ENCODE peak calls at places on chromosomes 11 and 22, in nine cellular contexts. One of them, this sample, is unnamed.

GRCh38 chr11:132349806-132350733 is 979.7 kb downstream of the NTM start:
- DNase-seq in choroid plexus epithelial cell: peak; percentile 7
- DNase-seq in OCI-LY7: no peak
- DNase-seq in cardiac fibroblast: no peak
- DNase-seq in lung: no peak
- DNase-seq in psoas muscle: no peak
- DNase-seq in esophagus squamous epithelium: no peak
- DNase-seq in GM12864: no peak
- DNase-seq in A549: no peak
- DNase-seq in this sample: no peak

GRCh38 chr22:48268771-48269552 is 1506.5 kb downstream of the TBC1D22A start:
- DNase-seq in choroid plexus epithelial cell: no peak
- DNase-seq in OCI-LY7: no peak
- DNase-seq in cardiac fibroblast: no peak
- DNase-seq in lung: peak; percentile 57
- DNase-seq in psoas muscle: no peak
- DNase-seq in esophagus squamous epithelium: no peak
- DNase-seq in GM12864: no peak
- DNase-seq in A549: peak; percentile 39
- DNase-seq in this sample: no peak

GRCh38 chr11:102614485-102614884 is 10.6 kb downstream of the MMP20 start:
- DNase-seq in choroid plexus epithelial cell: no peak
- DNase-seq in OCI-LY7: peak; percentile 23
- DNase-seq in cardiac fibroblast: no peak
- DNase-seq in lung: no peak
- DNase-seq in psoas muscle: no peak
- DNase-seq in esophagus squamous epithelium: no peak
- DNase-seq in GM12864: no peak
- DNase-seq in A549: peak; percentile 52
- DNase-seq in this sample: peak; percentile 14

GRCh38 chr22:42931421-42932196 is 74.5 kb upstream of the ARFGAP3 start:
- DNase-seq in choroid plexus epithelial cell: peak; percentile 68
- DNase-seq in OCI-LY7: peak; percentile 65
- DNase-seq in cardiac fibroblast: peak; percentile 69
- DNase-seq in lung: no peak
- DNase-seq in psoas muscle: no peak
- DNase-seq in esophagus squamous epithelium: no peak
- DNase-seq in GM12864: no peak
- DNase-seq in A549: no peak
- DNase-seq in this sample: no peak

GRCh38 chr11:75946531-75947530 is 131.8 kb downstream of the UVRAG start:
- DNase-seq in choroid plexus epithelial cell: peak; percentile 96
- DNase-seq in OCI-LY7: no peak
- DNase-seq in cardiac fibroblast: peak; percentile 78
- DNase-seq in lung: no peak
- DNase-seq in psoas muscle: no peak
- DNase-seq in esophagus squamous epithelium: no peak
- DNase-seq in GM12864: no peak
- DNase-seq in A549: no peak
- DNase-seq in this sample: no peak

GRCh38 chr22:43993072-43993760 is 30.9 kb upstream of the PARVB start:
- DNase-seq in choroid plexus epithelial cell: peak; percentile 78
- DNase-seq in OCI-LY7: peak; percentile 69
- DNase-seq in cardiac fibroblast: peak; percentile 77
- DNase-seq in lung: peak; percentile 48
- DNase-seq in psoas muscle: peak; percentile 76
- DNase-seq in esophagus squamous epithelium: no peak
- DNase-seq in GM12864: peak; percentile 19
- DNase-seq in A549: peak; percentile 45
- DNase-seq in this sample: peak; percentile 55

GRCh38 chr22:30591191-30591587 is 521 bp downstream of the PES1 start:
- DNase-seq in choroid plexus epithelial cell: peak; percentile 53
- DNase-seq in OCI-LY7: no peak
- DNase-seq in cardiac fibroblast: peak; percentile 46
- DNase-seq in lung: no peak
- DNase-seq in psoas muscle: no peak
- DNase-seq in esophagus squamous epithelium: no peak
- DNase-seq in GM12864: no peak
- DNase-seq in A549: no peak
- DNase-seq in this sample: peak; percentile 19

GRCh38 chr11:720642-721346 is 14.8 kb downstream of the EPS8L2 start:
- DNase-seq in choroid plexus epithelial cell: no peak
- DNase-seq in OCI-LY7: peak; percentile 46
- DNase-seq in cardiac fibroblast: no peak
- DNase-seq in lung: no peak
- DNase-seq in psoas muscle: no peak
- DNase-seq in esophagus squamous epithelium: no peak
- DNase-seq in GM12864: no peak
- DNase-seq in A549: no peak
- DNase-seq in this sample: no peak

GRCh38 chr11:120632579-120632978 is 121.0 kb downstream of the GRIK4 start:
- DNase-seq in choroid plexus epithelial cell: no peak
- DNase-seq in OCI-LY7: peak; percentile 40
- DNase-seq in cardiac fibroblast: no peak
- DNase-seq in lung: no peak
- DNase-seq in psoas muscle: no peak
- DNase-seq in esophagus squamous epithelium: no peak
- DNase-seq in GM12864: no peak
- DNase-seq in A549: peak; percentile 7
- DNase-seq in this sample: no peak
- TF ChIP-seq CTCF in choroid plexus epithelial cell: peak; percentile 43
- TF ChIP-seq CTCF in OCI-LY7: peak; percentile 62
- TF ChIP-seq CTCF in cardiac fibroblast: no peak
- TF ChIP-seq CTCF in lung: no peak
- TF ChIP-seq CTCF in psoas muscle: no peak
- TF ChIP-seq CTCF in esophagus squamous epithelium: no peak
- TF ChIP-seq CTCF in GM12864: peak; percentile 76
- TF ChIP-seq CTCF in A549: no peak
- TF ChIP-seq CTCF in this sample: no peak

GRCh38 chr11:119625206-119625988 is 103.6 kb downstream of the NECTIN1 start:
- DNase-seq in choroid plexus epithelial cell: peak; percentile 16
- DNase-seq in OCI-LY7: no peak
- DNase-seq in cardiac fibroblast: peak; percentile 42
- DNase-seq in lung: no peak
- DNase-seq in psoas muscle: peak; percentile 51
- DNase-seq in esophagus squamous epithelium: no peak
- DNase-seq in GM12864: no peak
- DNase-seq in A549: no peak
- DNase-seq in this sample: no peak

GRCh38 chr11:119623682-119624081 is 105.3 kb downstream of the NECTIN1 start:
- DNase-seq in choroid plexus epithelial cell: no peak
- DNase-seq in OCI-LY7: no peak
- DNase-seq in cardiac fibroblast: no peak
- DNase-seq in lung: no peak
- DNase-seq in psoas muscle: peak; percentile 26
- DNase-seq in esophagus squamous epithelium: no peak
- DNase-seq in GM12864: no peak
- DNase-seq in A549: no peak
- DNase-seq in this sample: no peak

GRCh38 chr11:119619665-119620064 is 109.3 kb downstream of the NECTIN1 start:
- DNase-seq in choroid plexus epithelial cell: no peak
- DNase-seq in OCI-LY7: peak; percentile 77
- DNase-seq in cardiac fibroblast: no peak
- DNase-seq in lung: no peak
- DNase-seq in psoas muscle: no peak
- DNase-seq in esophagus squamous epithelium: no peak
- DNase-seq in GM12864: no peak
- DNase-seq in A549: no peak
- DNase-seq in this sample: no peak

GRCh38 chr11:119624102-119624615 is 104.8 kb downstream of the NECTIN1 start:
- DNase-seq in choroid plexus epithelial cell: no peak
- DNase-seq in OCI-LY7: peak; percentile 29
- DNase-seq in cardiac fibroblast: no peak
- DNase-seq in lung: no peak
- DNase-seq in psoas muscle: peak; percentile 48
- DNase-seq in esophagus squamous epithelium: no peak
- DNase-seq in GM12864: no peak
- DNase-seq in A549: no peak
- DNase-seq in this sample: no peak

GRCh38 chr11:119622454-119623143 is 106.4 kb downstream of the NECTIN1 start:
- DNase-seq in choroid plexus epithelial cell: no peak
- DNase-seq in OCI-LY7: no peak
- DNase-seq in cardiac fibroblast: no peak
- DNase-seq in lung: no peak
- DNase-seq in psoas muscle: peak; percentile 7
- DNase-seq in esophagus squamous epithelium: no peak
- DNase-seq in GM12864: no peak
- DNase-seq in A549: no peak
- DNase-seq in this sample: no peak
- TF ChIP-seq CTCF in choroid plexus epithelial cell: no peak
- TF ChIP-seq CTCF in OCI-LY7: no peak
- TF ChIP-seq CTCF in cardiac fibroblast: no peak
- TF ChIP-seq CTCF in lung: no peak
- TF ChIP-seq CTCF in psoas muscle: no peak
- TF ChIP-seq CTCF in esophagus squamous epithelium: no peak
- TF ChIP-seq CTCF in GM12864: no peak
- TF ChIP-seq CTCF in A549: no peak
- TF ChIP-seq CTCF in this sample: no peak

GRCh38 chr11:65116370-65117205 is 913 bp downstream of the ZNHIT2 start:
- DNase-seq in choroid plexus epithelial cell: peak; percentile 65
- DNase-seq in OCI-LY7: peak; percentile 55
- DNase-seq in cardiac fibroblast: peak; percentile 54
- DNase-seq in lung: no peak
- DNase-seq in psoas muscle: no peak
- DNase-seq in esophagus squamous epithelium: no peak
- DNase-seq in GM12864: no peak
- DNase-seq in A549: peak; percentile 28
- DNase-seq in this sample: peak; percentile 50

GRCh38 chr11:65119670-65119995 is 2.1 kb upstream of the ZNHIT2 start:
- DNase-seq in choroid plexus epithelial cell: no peak
- DNase-seq in OCI-LY7: peak; percentile 51
- DNase-seq in cardiac fibroblast: no peak
- DNase-seq in lung: no peak
- DNase-seq in psoas muscle: no peak
- DNase-seq in esophagus squamous epithelium: no peak
- DNase-seq in GM12864: no peak
- DNase-seq in A549: no peak
- DNase-seq in this sample: no peak

GRCh38 chr11:65120831-65121230 is 1.1 kb downstream of the FAU start:
- DNase-seq in choroid plexus epithelial cell: no peak
- DNase-seq in OCI-LY7: no peak
- DNase-seq in cardiac fibroblast: no peak
- DNase-seq in lung: no peak
- DNase-seq in psoas muscle: no peak
- DNase-seq in esophagus squamous epithelium: no peak
- DNase-seq in GM12864: no peak
- DNase-seq in A549: no peak
- DNase-seq in this sample: no peak

GRCh38 chr11:65117206-65118096 is at the start of gene ZNHIT2:
- DNase-seq in choroid plexus epithelial cell: peak; percentile 99
- DNase-seq in OCI-LY7: peak; percentile 100
- DNase-seq in cardiac fibroblast: peak; percentile 99
- DNase-seq in lung: peak; percentile 100
- DNase-seq in psoas muscle: peak; percentile 100
- DNase-seq in esophagus squamous epithelium: peak; percentile 87
- DNase-seq in GM12864: peak; percentile 96
- DNase-seq in A549: peak; percentile 98
- DNase-seq in this sample: peak; percentile 99

DNA sequence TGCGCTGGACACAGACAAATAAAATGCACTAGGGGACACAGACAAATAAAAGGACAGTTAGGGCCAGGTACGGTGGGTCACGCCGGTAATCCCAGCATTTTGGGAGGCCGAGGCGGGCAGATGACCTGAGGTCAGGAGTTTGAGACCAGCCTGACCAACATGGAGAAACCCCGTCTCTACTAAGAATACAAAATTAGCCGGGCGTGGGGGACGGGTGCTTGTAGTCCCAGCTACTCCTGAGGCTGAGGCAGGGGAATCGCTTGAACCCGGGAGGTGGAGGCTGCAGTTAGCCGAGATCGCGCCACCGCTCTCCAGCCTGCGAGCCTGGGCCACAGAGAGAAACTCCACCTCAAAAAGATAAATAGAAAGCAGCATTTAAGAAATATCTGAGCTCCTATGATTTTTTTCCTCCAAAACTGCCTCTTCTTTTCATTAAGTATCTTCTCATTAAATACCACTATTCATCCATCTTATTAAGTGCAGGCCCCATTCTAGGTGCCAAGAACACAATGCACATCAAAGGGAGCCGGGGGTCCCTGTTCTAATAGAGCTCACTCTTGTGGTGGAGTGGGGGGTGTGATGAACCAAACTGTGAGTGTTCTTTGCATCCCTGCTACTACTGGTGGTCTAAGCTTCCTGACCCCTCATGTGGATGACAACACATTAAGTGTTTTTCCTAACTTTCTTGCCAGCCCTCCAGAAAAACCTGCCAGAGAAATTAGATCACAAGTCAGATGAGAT is 766 bp upstream of the ZNHIT2 start:
- DNase-seq in choroid plexus epithelial cell: no peak
- DNase-seq in OCI-LY7: no peak
- DNase-seq in cardiac fibroblast: no peak
- DNase-seq in lung: no peak
- DNase-seq in psoas muscle: no peak
- DNase-seq in esophagus squamous epithelium: no peak
- DNase-seq in GM12864: no peak
- DNase-seq in A549: no peak
- DNase-seq in this sample: no peak
- TF ChIP-seq CTCF in choroid plexus epithelial cell: no peak
- TF ChIP-seq CTCF in OCI-LY7: no peak
- TF ChIP-seq CTCF in cardiac fibroblast: no peak
- TF ChIP-seq CTCF in lung: no peak
- TF ChIP-seq CTCF in psoas muscle: no peak
- TF ChIP-seq CTCF in esophagus squamous epithelium: no peak
- TF ChIP-seq CTCF in GM12864: no peak
- TF ChIP-seq CTCF in A549: no peak
- TF ChIP-seq CTCF in this sample: peak; percentile 2

GRCh38 chr11:13116491-13116890 is 107.4 kb downstream of the RASSF10 start:
- DNase-seq in choroid plexus epithelial cell: no peak
- DNase-seq in OCI-LY7: no peak
- DNase-seq in cardiac fibroblast: no peak
- DNase-seq in lung: no peak
- DNase-seq in psoas muscle: no peak
- DNase-seq in esophagus squamous epithelium: no peak
- DNase-seq in GM12864: no peak
- DNase-seq in A549: no peak
- DNase-seq in this sample: no peak

GRCh38 chr11:13118194-13118593 is 109.1 kb downstream of the RASSF10 start:
- DNase-seq in choroid plexus epithelial cell: peak; percentile 82
- DNase-seq in OCI-LY7: no peak
- DNase-seq in cardiac fibroblast: peak; percentile 81
- DNase-seq in lung: no peak
- DNase-seq in psoas muscle: no peak
- DNase-seq in esophagus squamous epithelium: no peak
- DNase-seq in GM12864: no peak
- DNase-seq in A549: peak; percentile 76
- DNase-seq in this sample: peak; percentile 91

GRCh38 chr11:13111813-13112130 is 102.7 kb downstream of the RASSF10 start:
- DNase-seq in choroid plexus epithelial cell: no peak
- DNase-seq in OCI-LY7: no peak
- DNase-seq in cardiac fibroblast: no peak
- DNase-seq in lung: no peak
- DNase-seq in psoas muscle: no peak
- DNase-seq in esophagus squamous epithelium: no peak
- DNase-seq in GM12864: peak; percentile 7
- DNase-seq in A549: no peak
- DNase-seq in this sample: no peak

GRCh38 chr11:13117344-13117743 is 108.2 kb downstream of the RASSF10 start:
- DNase-seq in choroid plexus epithelial cell: no peak
- DNase-seq in OCI-LY7: no peak
- DNase-seq in cardiac fibroblast: peak; percentile 16
- DNase-seq in lung: no peak
- DNase-seq in psoas muscle: no peak
- DNase-seq in esophagus squamous epithelium: no peak
- DNase-seq in GM12864: no peak
- DNase-seq in A549: no peak
- DNase-seq in this sample: no peak

GRCh38 chr11:13114566-13115465 is 105.7 kb downstream of the RASSF10 start:
- DNase-seq in choroid plexus epithelial cell: no peak
- DNase-seq in OCI-LY7: no peak
- DNase-seq in cardiac fibroblast: no peak
- DNase-seq in lung: no peak
- DNase-seq in psoas muscle: no peak
- DNase-seq in esophagus squamous epithelium: no peak
- DNase-seq in GM12864: no peak
- DNase-seq in A549: peak; percentile 63
- DNase-seq in this sample: no peak
- TF ChIP-seq CTCF in choroid plexus epithelial cell: no peak
- TF ChIP-seq CTCF in OCI-LY7: peak; percentile 28
- TF ChIP-seq CTCF in cardiac fibroblast: no peak
- TF ChIP-seq CTCF in lung: no peak
- TF ChIP-seq CTCF in psoas muscle: no peak
- TF ChIP-seq CTCF in esophagus squamous epithelium: no peak
- TF ChIP-seq CTCF in GM12864: peak; percentile 26
- TF ChIP-seq CTCF in A549: peak; percentile 26
- TF ChIP-seq CTCF in this sample: no peak

This sample was measured in MCF 10A.